ENCODE peak calls at places on chromosomes 4 and X, in four cellular contexts. P is HepG2, E is H9, X is fibroblast of lung. F is an unnamed sample.

GRCh38 chr4:40523581-40523980 is 106.1 kb downstream of the RBM47 start:
- DNase-seq in X (no peak), E (no peak), P (no peak), F (no peak)

GRCh38 chrX:120514236-120514635 is 45.1 kb upstream of the LAMP2 start:
- DNase-seq in X (peak; percentile 8), P (peak; percentile 32), E (peak; percentile 24), F (no peak)

GRCh38 chr4:89269267-89269666 is 38.3 kb downstream of the GPRIN3 start:
- DNase-seq in P (no peak), X (no peak), E (no peak), F (no peak)

GRCh38 chr4:80340036-80340435 is 4.5 kb downstream of the CFAP299 start:
- DNase-seq in E (no peak), X (no peak), P (no peak), F (no peak)

GRCh38 chrX:134374910-134375309 is 85.1 kb upstream of the HPRT1 start:
- DNase-seq in P (no peak), X (peak; percentile 56), E (no peak), F (no peak)

GRCh38 chrX:104187931-104188330 is 21.7 kb downstream of the FAM199X start:
- DNase-seq in P (no peak), X (no peak), E (no peak), F (no peak)

GRCh38 chr4:106671711-106672110 is 303.1 kb upstream of the GIMD1 start:
- DNase-seq in E (no peak), X (peak; percentile 50), P (no peak), F (no peak)

GRCh38 chr4:36004231-36004851 is 240.0 kb downstream of the ARAP2 start:
- DNase-seq in X (peak; percentile 6), P (no peak), E (no peak), F (no peak)

GRCh38 chr4:65719635-65720034 is 49.3 kb upstream of the EPHA5 start:
- DNase-seq in E (no peak), P (no peak), X (no peak), F (no peak)

GRCh38 chr4:7900351-7900750 is 39.3 kb downstream of the AFAP1 start:
- DNase-seq in X (no peak), E (no peak), P (no peak), F (no peak)

GRCh38 chr4:146202665-146203064 is 11.7 kb upstream of the REELD1 start:
- DNase-seq in P (no peak), X (no peak), E (no peak), F (no peak)

GRCh38 chrX:114626323-114626722 is 42.4 kb downstream of the HTR2C start:
- DNase-seq in E (no peak), X (peak; percentile 4), P (peak; percentile 0), F (no peak)

GRCh38 chr4:28686618-28687017 is 1826.0 kb downstream of the STIM2 start:
- DNase-seq in X (peak; percentile 9), P (peak; percentile 8), E (peak; percentile 78), F (no peak)

GRCh38 chrX:22063284-22063683 is 31.2 kb downstream of the PHEX start:
- DNase-seq in X (peak; percentile 12), E (no peak), P (no peak), F (no peak)

GRCh38 chrX:12961191-12961718 is 13.7 kb upstream of the TMSB4X start:
- DNase-seq in E (no peak), X (no peak), P (no peak), F (no peak)

GRCh38 chrX:37753384-37753783 is 26.5 kb upstream of the CYBB start:
- DNase-seq in X (no peak), E (no peak), P (no peak), F (no peak)

GRCh38 chrX:81377329-81377728 is 175.4 kb downstream of the SH3BGRL start:
- DNase-seq in E (no peak), X (peak; percentile 6), P (peak; percentile 0), F (no peak)

GRCh38 chrX:129726307-129727111 is 12.3 kb upstream of the XPNPEP2 start:
- DNase-seq in E (peak; percentile 70), P (peak; percentile 21), X (peak; percentile 41), F (peak; percentile 15)

GRCh38 chr4:80322716-80323115 is 12.8 kb upstream of the CFAP299 start:
- DNase-seq in X (peak; percentile 67), P (no peak), E (no peak), F (no peak)

GRCh38 chr4:38782452-38783108 is at the start of gene TLR10:
- DNase-seq in E (peak; percentile 36), P (peak; percentile 20), X (peak; percentile 41), F (no peak)

GRCh38 chr4:186570193-186570996 is 15.0 kb upstream of the MTNR1A start:
- DNase-seq in P (no peak), X (peak; percentile 55), E (no peak), F (no peak)

GRCh38 chr4:110514889-110515479 is 39.0 kb downstream of the ENPEP start:
- DNase-seq in X (peak; percentile 18), P (peak; percentile 30), E (no peak), F (no peak)

GRCh38 chrX:130111220-130111934 is 1.1 kb upstream of the ELF4 start:
- DNase-seq in E (no peak), P (no peak), X (no peak), F (no peak)

GRCh38 chr4:112604590-112604989 is 32.1 kb downstream of the ZGRF1 start:
- DNase-seq in E (no peak), X (peak; percentile 31), P (peak; percentile 39), F (peak; percentile 11)

GRCh38 chr4:38314663-38315062 is 349.3 kb upstream of the KLF3 start:
- DNase-seq in X (no peak), P (peak; percentile 18), E (no peak), F (no peak)

GRCh38 chr4:8594097-8595038 is 1.8 kb downstream of the CPZ start:
- DNase-seq in P (peak; percentile 75), X (peak; percentile 54), E (peak; percentile 74), F (no peak)

GRCh38 chrX:54695231-54695630 is 102.8 kb downstream of the ITIH6 start:
- DNase-seq in E (no peak), X (no peak), P (no peak), F (no peak)

GRCh38 chr4:163448541-163449203 is 24.9 kb downstream of the TKTL2 start:
- DNase-seq in X (peak; percentile 47), P (no peak), E (no peak), F (no peak)

GRCh38 chrX:55919367-55920221 is 202.0 kb downstream of the RRAGB start:
- DNase-seq in E (peak; percentile 33), P (no peak), X (no peak), F (no peak)

GRCh38 chrX:112760697-112761096 is 79.9 kb downstream of the AMOT start:
- DNase-seq in X (peak; percentile 44), P (no peak), E (no peak), F (no peak)
- TF ChIP-seq CTCF in X (no peak), P (peak; percentile 11), E (peak; percentile 52), F (no peak)

GRCh38 chr4:6627832-6628231 is 12.7 kb upstream of the MRFAP1 start:
- DNase-seq in P (peak; percentile 61), E (no peak), X (no peak), F (no peak)
- H3K27me3 ChIP-seq in P (no peaks in the 10 kb centered on the region), E (no peaks in the 10 kb centered on the region), X (no peaks in the 10 kb centered on the region), F (no peaks in the 10 kb centered on the region)

GRCh38 chr4:100738388-100739165 is 220.8 kb upstream of the EMCN start:
- DNase-seq in X (peak; percentile 98), E (no peak), P (no peak), F (no peak)
- TF ChIP-seq CTCF in X (no peak), E (no peak), P (no peak), F (no peak)

GRCh38 chr4:1416948-1417260 is 10.7 kb upstream of the NKX1-1 start:
- DNase-seq in P (no peak), E (no peak), X (no peak), F (no peak)

GRCh38 chr4:1421650-1422049 is 15.4 kb upstream of the NKX1-1 start:
- DNase-seq in P (no peak), E (no peak), X (no peak), F (no peak)

GRCh38 chr4:1418494-1419285 is 12.4 kb upstream of the NKX1-1 start:
- DNase-seq in X (no peak), E (no peak), P (no peak), F (no peak)

GRCh38 chr4:1417522-1418390 is 11.5 kb upstream of the NKX1-1 start:
- DNase-seq in E (peak; percentile 31), P (peak; percentile 29), X (no peak), F (no peak)

DNA sequence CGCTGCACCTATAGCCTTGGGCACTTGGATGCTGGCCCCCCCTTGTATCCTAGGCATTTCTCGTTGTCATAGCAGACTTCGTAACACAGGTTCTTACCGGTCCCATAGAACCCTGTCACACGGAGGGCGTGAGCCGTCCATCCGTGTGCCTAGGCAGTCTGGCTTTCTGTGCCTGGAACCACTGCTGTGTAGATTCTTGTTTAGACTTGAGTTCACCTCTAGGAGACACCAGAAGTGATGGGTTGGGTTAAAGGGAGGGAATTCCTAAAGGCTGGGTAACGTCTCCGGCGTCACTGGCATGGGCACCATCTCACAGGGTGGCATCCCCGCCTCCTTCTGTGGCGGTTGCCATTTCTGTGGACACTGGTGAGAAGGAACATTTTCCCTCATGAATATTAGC is 13.5 kb upstream of the NKX1-1 start:
- DNase-seq in P (no peak), E (no peak), X (no peak), F (no peak)
- H3K27me3 ChIP-seq in P (no peaks in the 10 kb centered on the region), E (no peaks in the 10 kb centered on the region), X (peaks cover 2% of the 10 kb centered on the region), F (peaks cover 35% of the 10 kb centered on the region)

DNA sequence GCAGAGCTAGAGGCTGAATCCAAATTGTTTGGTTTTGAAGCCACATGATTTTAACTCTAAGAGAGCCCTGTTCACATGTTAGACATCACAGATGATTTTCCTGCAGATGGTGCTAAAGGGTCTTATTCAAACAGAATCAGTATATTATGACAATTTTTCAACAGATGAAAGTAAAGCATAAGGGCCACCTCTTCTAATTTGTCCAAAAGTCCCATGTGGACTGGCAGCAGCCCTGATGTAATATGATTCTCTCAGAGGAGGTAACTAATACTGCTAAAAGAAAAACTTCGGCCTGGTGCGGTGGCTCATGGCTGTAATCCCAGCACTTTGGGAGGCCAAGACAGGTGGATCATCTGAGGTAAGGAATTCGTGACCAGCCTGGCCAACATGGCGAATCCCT is 26.0 kb upstream of the SETD7 start:
- DNase-seq in X (peak; percentile 20), E (no peak), P (no peak), F (no peak)
- TF ChIP-seq CTCF in X (no peak), E (no peak), P (no peak), F (no peak)

GRCh38 chrX:31139966-31140365 is 68.1 kb upstream of the FTHL17 start:
- DNase-seq in X (peak; percentile 6), P (no peak), E (no peak), F (no peak)
- H3K27me3 ChIP-seq in X (no peaks in the 10 kb centered on the region), P (no peaks in the 10 kb centered on the region), E (no peaks in the 10 kb centered on the region), F (no peaks in the 10 kb centered on the region)

GRCh38 chrX:83934220-83934619 is 73.3 kb downstream of the CYLC1 start:
- DNase-seq in P (no peak), E (no peak), X (no peak), F (no peak)
- TF ChIP-seq CTCF in P (no peak), E (peak; percentile 44), X (no peak), F (no peak)

GRCh38 chrX:140713174-140713539 is 3.6 kb downstream of the LINC00632 start:
- DNase-seq in X (no peak), P (no peak), E (no peak), F (no peak)
- H3K27me3 ChIP-seq in X (no peaks in the 10 kb centered on the region), P (no peaks in the 10 kb centered on the region), E (no peaks in the 10 kb centered on the region), F (no peaks in the 10 kb centered on the region)

GRCh38 chr4:157291071-157291470 is 70.5 kb downstream of the GRIA2 start:
- DNase-seq in E (no peak), P (no peak), X (no peak), F (no peak)
- TF ChIP-seq CTCF in E (peak; percentile 39), P (peak; percentile 6), X (no peak), F (no peak)